ENCODE peak calls at places on chromosomes 7 and 10, in five cellular contexts. V is CD8-positive, alpha-beta memory T cell; N is tibial artery; C is kidney epithelial cell; A is MG63. D is an unnamed sample.

GRCh38 chr10:31404640-31405039 is 85.6 kb downstream of the ZEB1 start:
- DNase-seq in V (no peak), N (no peak), C (no peak), A (no peak), D (no peak)

GRCh38 chr7:94650652-94651051 is 5.3 kb downstream of the SGCE start:
- DNase-seq in V (no peak), N (no peak), C (no peak), A (no peak), D (no peak)

GRCh38 chr10:17409170-17409733 is 45.1 kb downstream of the ST8SIA6 start:
- DNase-seq in V (no peak), N (no peak), C (no peak), A (no peak), D (no peak)

GRCh38 chr7:98956937-98957336 is 78.6 kb downstream of the TRRAP start:
- DNase-seq in V (no peak), N (no peak), C (no peak), A (no peak), D (no peak)

GRCh38 chr7:96952974-96953391 is 52.4 kb upstream of the DLX6 start:
- DNase-seq in V (no peak), N (no peak), C (no peak), A (peak; percentile 29), D (no peak)

GRCh38 chr7:155799514-155799913 is 12.7 kb downstream of the SHH start:
- DNase-seq in V (no peak), N (no peak), C (no peak), A (peak; percentile 30), D (no peak)

GRCh38 chr7:108079291-108080057 is 50.7 kb downstream of the LAMB4 start:
- DNase-seq in V (no peak), N (no peak), C (no peak), A (peak; percentile 82), D (no peak)

GRCh38 chr7:91557789-91558396 is 293.7 kb downstream of the FZD1 start:
- DNase-seq in V (no peak), N (no peak), C (peak; percentile 87), A (peak; percentile 89), D (no peak)

GRCh38 chr10:98006266-98006665 is 24.2 kb downstream of the CRTAC1 start:
- DNase-seq in V (no peak), N (no peak), C (no peak), A (no peak), D (no peak)

GRCh38 chr10:128377364-128377987 is 251.3 kb upstream of the MKI67 start:
- DNase-seq in V (no peak), N (no peak), C (no peak), A (no peak), D (no peak)

GRCh38 chr10:128380946-128381345 is 254.7 kb upstream of the MKI67 start:
- DNase-seq in V (no peak), N (no peak), C (no peak), A (no peak), D (no peak)

GRCh38 chr10:128377988-128378387 is 251.8 kb upstream of the MKI67 start:
- DNase-seq in V (no peak), N (no peak), C (no peak), A (no peak), D (no peak)

GRCh38 chr10:128386231-128386630 is 260.0 kb upstream of the MKI67 start:
- DNase-seq in V (no peak), N (no peak), C (no peak), A (no peak), D (no peak)

DNA sequence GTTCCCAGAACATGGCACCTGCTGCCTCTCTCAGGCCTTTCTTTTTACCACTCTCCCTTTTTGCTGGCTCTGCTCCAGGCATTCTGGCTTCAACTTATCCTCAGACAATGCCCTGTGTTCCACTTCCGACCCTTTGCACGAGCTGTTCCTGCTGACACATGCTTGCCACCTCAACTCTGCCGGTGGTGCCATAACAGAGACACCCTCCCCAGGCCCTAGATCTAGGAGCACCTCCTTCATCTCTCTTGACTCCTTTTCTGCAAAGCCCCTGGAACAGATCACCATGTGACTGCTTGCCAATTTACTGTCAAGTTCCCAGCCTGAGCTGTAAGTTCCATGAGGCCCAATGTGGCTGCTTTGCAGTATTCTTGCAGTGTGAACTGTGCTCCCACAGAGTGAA is 256.0 kb upstream of the MKI67 start:
- DNase-seq in V (no peak), N (no peak), C (no peak), A (no peak), D (no peak)
- H3K27me3 ChIP-seq in V (no peaks in the 10 kb centered on the region), N (no peaks in the 10 kb centered on the region), C (no peaks in the 10 kb centered on the region), A (no peaks in the 10 kb centered on the region), D (no peaks in the 10 kb centered on the region)

GRCh38 chr10:100560248-100560647 is 24.5 kb downstream of the HIF1AN start:
- DNase-seq in V (no peak), N (no peak), C (no peak), A (no peak), D (no peak)

GRCh38 chr10:100561005-100561404 is 25.3 kb downstream of the HIF1AN start:
- DNase-seq in V (no peak), N (no peak), C (no peak), A (no peak), D (no peak)

GRCh38 chr10:100562806-100563293 is 27.1 kb downstream of the HIF1AN start:
- DNase-seq in V (no peak), N (no peak), C (no peak), A (peak; percentile 42), D (peak; percentile 73)

GRCh38 chr10:100565206-100565985 is 29.7 kb downstream of the HIF1AN start:
- DNase-seq in V (no peak), N (no peak), C (no peak), A (no peak), D (no peak)

DNA sequence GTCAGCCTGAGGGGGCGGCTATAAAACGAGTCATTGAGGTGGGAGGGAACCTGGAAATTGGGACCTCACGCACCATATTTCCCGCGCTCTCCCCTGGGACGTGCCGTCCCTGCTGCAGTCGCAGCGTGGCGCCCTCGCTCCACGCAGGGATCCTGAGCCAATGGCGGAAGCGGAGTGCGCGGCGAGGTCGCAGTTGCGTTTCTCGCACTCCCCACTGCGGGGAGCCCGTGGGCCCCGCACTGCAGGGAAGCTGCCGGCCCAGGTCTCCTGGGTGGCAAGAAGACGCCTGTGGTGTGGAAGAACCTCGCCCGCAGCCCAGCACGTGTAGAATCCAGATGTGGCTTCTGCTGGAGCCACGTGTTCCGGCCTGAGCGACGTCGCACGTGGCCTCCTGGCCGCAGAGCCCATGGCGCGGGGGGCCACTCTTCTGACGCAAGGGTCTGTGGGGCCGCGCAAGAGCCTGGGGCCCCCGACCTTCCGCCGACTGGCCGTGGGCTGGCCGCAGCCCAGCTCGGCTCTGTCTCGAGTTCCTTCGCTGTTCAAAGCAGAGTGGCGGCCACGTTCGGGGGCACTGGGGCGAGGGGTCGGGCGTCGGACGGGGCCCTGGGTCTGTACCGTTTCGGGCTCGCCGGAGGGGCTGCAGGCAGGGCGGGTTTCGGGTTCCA is 26.4 kb downstream of the HIF1AN start:
- DNase-seq in V (peak; percentile 55), N (no peak), C (peak; percentile 32), A (no peak), D (no peak)
- H3K27me3 ChIP-seq in V (peaks cover 16% of the 10 kb centered on the region), N (no peaks in the 10 kb centered on the region), C (peaks cover 34% of the 10 kb centered on the region), A (no peaks in the 10 kb centered on the region), D (peaks cover 2% of the 10 kb centered on the region)

DNA sequence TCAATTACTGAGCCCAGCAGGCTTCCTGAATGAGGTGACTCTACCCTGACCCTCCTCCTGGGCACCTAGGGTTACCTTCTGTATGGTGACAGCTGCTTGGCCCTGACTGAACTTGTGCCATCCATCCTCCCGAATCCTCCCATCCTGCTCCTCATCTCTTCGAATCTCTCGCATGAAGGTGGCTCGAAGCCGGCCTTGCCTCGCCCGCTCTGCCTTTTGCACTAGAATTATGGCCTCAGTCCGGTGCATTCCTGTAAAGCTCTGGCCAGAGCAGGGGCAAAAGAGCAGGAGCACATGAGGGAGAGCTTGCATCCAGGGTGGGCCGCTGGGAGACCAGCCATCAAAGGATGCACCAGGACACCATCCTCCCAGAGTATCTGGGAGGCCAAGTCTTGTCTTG is 7.5 kb downstream of the H2BK1 start:
- DNase-seq in V (no peak), N (no peak), C (no peak), A (no peak), D (no peak)
- H3K27me3 ChIP-seq in V (peaks cover 2% of the 10 kb centered on the region), N (no peaks in the 10 kb centered on the region), C (peaks cover 49% of the 10 kb centered on the region), A (no peaks in the 10 kb centered on the region), D (peaks cover 44% of the 10 kb centered on the region)

GRCh38 chr7:1401011-1401410 is 58.3 kb downstream of the MICALL2 start:
- DNase-seq in V (no peak), N (no peak), C (no peak), A (no peak), D (no peak)
- H3K27me3 ChIP-seq in V (peaks cover 30% of the 10 kb centered on the region), N (no peaks in the 10 kb centered on the region), C (peaks cover 44% of the 10 kb centered on the region), A (peaks cover 20% of the 10 kb centered on the region), D (peaks cover 3% of the 10 kb centered on the region)

GRCh38 chr7:151764056-151764920 is 112.6 kb downstream of the PRKAG2 start:
- DNase-seq in V (no peak), N (peak; percentile 42), C (no peak), A (no peak), D (no peak)

GRCh38 chr7:151769189-151769821 is 107.6 kb downstream of the PRKAG2 start:
- DNase-seq in V (peak; percentile 12), N (no peak), C (no peak), A (peak; percentile 15), D (no peak)

GRCh38 chr7:151773795-151774194 is 103.1 kb downstream of the PRKAG2 start:
- DNase-seq in V (no peak), N (no peak), C (no peak), A (no peak), D (no peak)

GRCh38 chr7:151767557-151767956 is 109.4 kb downstream of the PRKAG2 start:
- DNase-seq in V (no peak), N (no peak), C (no peak), A (no peak), D (no peak)

GRCh38 chr7:151768805-151769188 is 108.1 kb downstream of the PRKAG2 start:
- DNase-seq in V (no peak), N (no peak), C (no peak), A (no peak), D (no peak)
- H3K27me3 ChIP-seq in V (no peaks in the 10 kb centered on the region), N (no peaks in the 10 kb centered on the region), C (no peaks in the 10 kb centered on the region), A (no peaks in the 10 kb centered on the region), D (no peaks in the 10 kb centered on the region)

GRCh38 chr10:113180401-113181154 is 230.5 kb downstream of the TCF7L2 start:
- DNase-seq in V (no peak), N (no peak), C (no peak), A (no peak), D (no peak)
- H3K27me3 ChIP-seq in V (no peaks in the 10 kb centered on the region), N (no peaks in the 10 kb centered on the region), C (no peaks in the 10 kb centered on the region), A (no peaks in the 10 kb centered on the region), D (no peaks in the 10 kb centered on the region)